ENCODE peak calls at places on chromosomes 12 and 14, in four cellular contexts. One of them, this sample, is unnamed.
A peak's percentile ranks its signal among the peaks of the same experiment; 100 is the strongest.

GRCh38 chr12:100127766-100128508 is 14.7 kb downstream of the BLTP3B start:
- DNase-seq in lung: no peak
- DNase-seq in A673: peak; percentile 89
- DNase-seq in Panc1: no peak
- DNase-seq in this sample: no peak

GRCh38 chr14:73743431-73743931 is 29.3 kb upstream of the PNMA1 start:
- DNase-seq in lung: peak; percentile 60
- DNase-seq in A673: no peak
- DNase-seq in Panc1: no peak
- DNase-seq in this sample: no peak

GRCh38 chr14:34258318-34258717 is 203.7 kb downstream of the SPTSSA start:
- DNase-seq in lung: no peak
- DNase-seq in A673: no peak
- DNase-seq in Panc1: no peak
- DNase-seq in this sample: no peak

GRCh38 chr12:62127516-62127915 is 132.7 kb upstream of the USP15 start:
- DNase-seq in A673: no peak
- DNase-seq in lung: no peak
- DNase-seq in Panc1: no peak
- DNase-seq in this sample: no peak

GRCh38 chr14:92558319-92558718 is 44.7 kb downstream of the RIN3 start:
- DNase-seq in Panc1: no peak
- DNase-seq in A673: no peak
- DNase-seq in lung: no peak
- DNase-seq in this sample: no peak

GRCh38 chr12:68612675-68613074 is 2.0 kb downstream of the RAP1B start:
- DNase-seq in Panc1: no peak
- DNase-seq in A673: no peak
- DNase-seq in lung: no peak
- DNase-seq in this sample: no peak

GRCh38 chr12:59570134-59570533 is 25.7 kb upstream of the SLC16A7 start:
- DNase-seq in A673: no peak
- DNase-seq in lung: no peak
- DNase-seq in Panc1: no peak
- DNase-seq in this sample: no peak

GRCh38 chr12:12505544-12506501 is 56.8 kb downstream of the DUSP16 start:
- DNase-seq in lung: no peak
- DNase-seq in A673: peak; percentile 28
- DNase-seq in Panc1: no peak
- DNase-seq in this sample: no peak

GRCh38 chr12:10614056-10614370 is 604 bp upstream of the MAGOHB start:
- DNase-seq in Panc1: no peak
- DNase-seq in lung: no peak
- DNase-seq in A673: no peak
- DNase-seq in this sample: no peak

GRCh38 chr14:104317975-104318557 is 179.7 kb downstream of the KIF26A start:
- DNase-seq in lung: no peak
- DNase-seq in A673: no peak
- DNase-seq in Panc1: no peak
- DNase-seq in this sample: no peak

GRCh38 chr12:69779928-69780327 is 41.3 kb downstream of the RAB3IP start:
- DNase-seq in Panc1: no peak
- DNase-seq in A673: peak; percentile 76
- DNase-seq in lung: no peak
- DNase-seq in this sample: no peak

GRCh38 chr14:22552001-22552826 is 36.8 kb downstream of the DAD1 start:
- DNase-seq in Panc1: no peak
- DNase-seq in A673: no peak
- DNase-seq in lung: no peak
- DNase-seq in this sample: peak; percentile 99

GRCh38 chr12:26831959-26832816 is 806 bp downstream of the ITPR2 start:
- DNase-seq in lung: peak; percentile 65
- DNase-seq in A673: peak; percentile 72
- DNase-seq in Panc1: peak; percentile 75
- DNase-seq in this sample: peak; percentile 82

GRCh38 chr14:70982204-70982603 is 74.9 kb downstream of the PCNX1 start:
- DNase-seq in lung: no peak
- DNase-seq in Panc1: no peak
- DNase-seq in A673: no peak
- DNase-seq in this sample: no peak

GRCh38 chr12:82522762-82523161 is 163.9 kb upstream of the TMTC2 start:
- DNase-seq in Panc1: no peak
- DNase-seq in lung: no peak
- DNase-seq in A673: no peak
- DNase-seq in this sample: no peak

GRCh38 chr14:63203618-63204406 is 431 bp upstream of the RHOJ start:
- DNase-seq in lung: peak; percentile 71
- DNase-seq in A673: peak; percentile 95
- DNase-seq in Panc1: peak; percentile 2
- DNase-seq in this sample: peak; percentile 86

GRCh38 chr12:122841544-122842321 is 6.5 kb downstream of the HIP1R start:
- DNase-seq in lung: no peak
- DNase-seq in Panc1: no peak
- DNase-seq in A673: no peak
- DNase-seq in this sample: peak; percentile 82

GRCh38 chr12:71166280-71166679 is 8.5 kb upstream of the TSPAN8 start:
- DNase-seq in Panc1: no peak
- DNase-seq in A673: no peak
- DNase-seq in lung: no peak
- DNase-seq in this sample: no peak

GRCh38 chr12:20423557-20423956 is 55.2 kb downstream of the PDE3A start:
- DNase-seq in Panc1: no peak
- DNase-seq in A673: no peak
- DNase-seq in lung: no peak
- DNase-seq in this sample: no peak

GRCh38 chr12:124686001-124686884 is 118.8 kb upstream of the NCOR2 start:
- DNase-seq in Panc1: no peak
- DNase-seq in lung: no peak
- DNase-seq in A673: peak; percentile 62
- DNase-seq in this sample: peak; percentile 77

GRCh38 chr12:41552507-41553047 is 364.5 kb downstream of the PDZRN4 start:
- DNase-seq in Panc1: no peak
- DNase-seq in lung: no peak
- DNase-seq in A673: peak; percentile 18
- DNase-seq in this sample: no peak

GRCh38 chr14:89564291-89564957 is 147.4 kb upstream of the FOXN3 start:
- DNase-seq in lung: no peak
- DNase-seq in A673: no peak
- DNase-seq in Panc1: no peak
- DNase-seq in this sample: no peak

GRCh38 chr12:7141351-7142005 is 11.3 kb downstream of the CLSTN3 start:
- DNase-seq in lung: no peak
- DNase-seq in A673: no peak
- DNase-seq in Panc1: no peak
- DNase-seq in this sample: no peak

GRCh38 chr14:33332497-33332896 is 393.8 kb downstream of the NPAS3 start:
- DNase-seq in A673: no peak
- DNase-seq in lung: no peak
- DNase-seq in Panc1: no peak
- DNase-seq in this sample: no peak

DNA sequence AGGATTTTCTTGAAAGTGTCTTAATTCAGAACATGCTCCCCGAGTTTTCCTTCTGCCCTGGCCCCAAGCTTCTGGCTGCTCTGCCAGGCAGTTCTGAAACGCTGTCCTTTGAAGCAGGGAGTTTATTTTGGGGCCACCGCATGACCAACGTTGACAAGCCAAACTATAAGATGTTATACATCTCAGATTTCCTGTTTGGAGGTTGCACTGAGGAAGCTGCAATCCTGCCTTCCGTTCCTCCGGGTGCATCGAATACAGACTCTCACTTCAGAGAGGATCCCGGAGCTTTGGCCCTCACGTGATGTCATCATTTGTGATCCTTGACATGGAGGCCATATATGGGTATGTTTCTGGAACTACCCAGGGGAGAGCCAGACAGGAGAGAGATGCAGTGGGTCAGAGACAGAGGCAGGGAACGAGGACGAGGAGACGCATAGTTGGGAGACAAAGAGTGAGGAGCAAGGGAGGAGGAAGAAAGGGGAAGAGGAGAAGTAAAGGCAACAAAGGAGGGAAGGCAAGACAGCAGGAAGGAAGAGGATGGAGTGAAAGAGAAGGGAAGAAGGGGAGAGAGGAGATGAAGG is at the start of gene ASB2:
- DNase-seq in Panc1: no peak
- DNase-seq in A673: no peak
- DNase-seq in lung: no peak
- DNase-seq in this sample: peak; percentile 51
- H3K4me1 ChIP-seq in Panc1: no peaks in the 10 kb centered on the region
- H3K4me1 ChIP-seq in A673: no peaks in the 10 kb centered on the region
- H3K4me1 ChIP-seq in lung: no peaks in the 10 kb centered on the region
- H3K4me1 ChIP-seq in this sample: peaks cover 38% of the 10 kb centered on the region

GRCh38 chr14:52355526-52355925 is 41.4 kb downstream of the PTGER2 start:
- DNase-seq in A673: no peak
- DNase-seq in lung: no peak
- DNase-seq in Panc1: no peak
- DNase-seq in this sample: no peak

GRCh38 chr14:52356025-52356424 is 41.9 kb downstream of the PTGER2 start:
- DNase-seq in Panc1: no peak
- DNase-seq in lung: no peak
- DNase-seq in A673: no peak
- DNase-seq in this sample: no peak

GRCh38 chr14:52352546-52352945 is 38.4 kb downstream of the PTGER2 start:
- DNase-seq in A673: no peak
- DNase-seq in Panc1: no peak
- DNase-seq in lung: no peak
- DNase-seq in this sample: no peak

GRCh38 chr14:52355016-52355430 is 40.9 kb downstream of the PTGER2 start:
- DNase-seq in lung: no peak
- DNase-seq in Panc1: peak; percentile 73
- DNase-seq in A673: no peak
- DNase-seq in this sample: peak; percentile 85

GRCh38 chr14:52354257-52354656 is 40.1 kb downstream of the PTGER2 start:
- DNase-seq in lung: no peak
- DNase-seq in A673: no peak
- DNase-seq in Panc1: no peak
- DNase-seq in this sample: no peak
- H3K27me3 ChIP-seq in lung: no peaks in the 10 kb centered on the region
- H3K27me3 ChIP-seq in A673: no peaks in the 10 kb centered on the region
- H3K27me3 ChIP-seq in Panc1: no peaks in the 10 kb centered on the region
- H3K27me3 ChIP-seq in this sample: no peaks in the 10 kb centered on the region

DNA sequence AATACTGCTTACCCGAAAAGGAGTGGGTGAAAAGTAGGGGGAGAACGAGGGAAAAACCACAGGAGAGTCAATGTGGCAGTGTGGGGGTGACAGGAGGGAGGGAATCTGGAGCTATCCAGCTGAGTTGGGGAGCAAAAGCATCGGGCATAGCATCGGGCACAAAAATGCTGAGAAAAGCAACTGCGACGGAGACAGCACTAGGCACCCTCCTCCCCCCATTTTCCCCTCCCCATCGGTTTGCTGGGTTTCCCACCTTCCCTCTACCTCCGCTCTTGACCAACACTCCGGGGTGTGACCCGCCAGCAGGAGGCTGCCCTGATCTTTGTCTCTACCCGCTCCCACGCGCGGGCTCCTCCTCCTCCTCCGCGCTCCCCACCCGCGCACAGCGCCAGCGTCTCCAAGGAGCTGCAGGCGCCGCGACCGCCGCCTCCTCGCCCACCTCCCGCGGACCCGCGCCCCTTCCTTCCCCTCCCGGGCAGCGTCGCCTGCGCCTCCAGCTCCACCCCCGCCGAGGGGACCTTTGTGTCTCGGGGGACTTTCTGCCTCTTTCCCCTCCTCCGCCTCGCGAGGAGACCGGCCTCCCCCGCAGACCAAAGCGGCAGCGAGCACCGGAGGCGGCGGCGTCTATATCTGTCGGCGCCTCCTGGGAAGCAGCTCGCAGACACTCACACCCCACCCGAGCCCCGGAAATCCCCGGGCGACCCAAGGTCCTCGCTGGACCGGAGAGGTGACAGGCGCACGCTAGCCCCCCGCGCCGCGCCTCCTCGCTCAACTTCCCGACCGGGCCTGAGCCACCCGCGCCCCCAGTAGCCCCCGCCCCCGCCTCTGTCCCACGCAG is 939 bp downstream of the CDK17 start:
- DNase-seq in Panc1: no peak
- DNase-seq in lung: peak; percentile 70
- DNase-seq in A673: peak; percentile 77
- DNase-seq in this sample: peak; percentile 64
- H3K4me3 ChIP-seq in Panc1: peak overlapping the region; percentile 81
- H3K4me3 ChIP-seq in lung: peak overlapping the region; percentile 78
- H3K4me3 ChIP-seq in A673: peak overlapping the region; percentile 86
- H3K4me3 ChIP-seq in this sample: peak overlapping the region; percentile 93

GRCh38 chr12:57130941-57131340 is 2.7 kb downstream of the LRP1 start:
- DNase-seq in Panc1: no peak
- DNase-seq in lung: no peak
- DNase-seq in A673: no peak
- DNase-seq in this sample: no peak
- H3K4me1 ChIP-seq in Panc1: peaks cover 5% of the 10 kb centered on the region
- H3K4me1 ChIP-seq in lung: peaks cover 15% of the 10 kb centered on the region
- H3K4me1 ChIP-seq in A673: peaks cover 23% of the 10 kb centered on the region
- H3K4me1 ChIP-seq in this sample: peaks cover 66% of the 10 kb centered on the region

This sample was measured in SJSA1.